ENCODE peak calls at places on chromosomes 1 and 21, in six cellular contexts. M is IMR-90, V is mesendoderm, W is H9, T is neuronal stem cell, I is mesenchymal stem cell. A is an unnamed sample.

GRCh38 chr1:185514296-185514695 is 197.3 kb upstream of the IVNS1ABP start:
- DNase-seq in M (no peak), V (no peak), W (no peak), T (no peak), I (no peak), A (no peak)

GRCh38 chr1:33030575-33030974 is 6.1 kb downstream of the AK2 start:
- DNase-seq in M (peak; percentile 50), V (no peak), W (no peak), T (no peak), I (peak; percentile 86), A (no peak)

GRCh38 chr1:5651964-5652751 is 340.1 kb downstream of the NPHP4 start:
- DNase-seq in M (no peak), V (no peak), W (no peak), T (peak; percentile 17), I (no peak), A (no peak)

GRCh38 chr1:201089621-201090020 is 22.6 kb downstream of the CACNA1S start:
- DNase-seq in M (no peak), V (no peak), W (no peak), T (peak; percentile 23), I (no peak), A (no peak)

GRCh38 chr1:33088119-33088906 is 7.4 kb downstream of the AZIN2 start:
- DNase-seq in M (peak; percentile 34), V (no peak), W (no peak), T (no peak), I (no peak), A (no peak)

GRCh38 chr1:119978018-119978505 is 81.7 kb upstream of the ADAM30 start:
- DNase-seq in M (no peak), V (no peak), W (no peak), T (no peak), I (no peak), A (no peak)

GRCh38 chr1:155812878-155813277 is 44.1 kb downstream of the GON4L start:
- DNase-seq in M (no peak), V (no peak), W (no peak), T (no peak), I (no peak), A (no peak)

GRCh38 chr1:10891081-10891480 is 94.6 kb upstream of the CASZ1 start:
- DNase-seq in M (no peak), V (no peak), W (no peak), T (no peak), I (no peak), A (peak; percentile 82)

GRCh38 chr21:42156690-42157605 is 62.0 kb upstream of the ABCG1 start:
- DNase-seq in M (no peak), V (no peak), W (no peak), T (no peak), I (no peak), A (no peak)

GRCh38 chr1:56291374-56291841 is 288.0 kb downstream of the PLPP3 start:
- DNase-seq in M (no peak), V (peak; percentile 54), W (peak; percentile 36), T (no peak), I (no peak), A (peak; percentile 49)

GRCh38 chr1:211613108-211613947 is 34.4 kb upstream of the SLC30A1 start:
- DNase-seq in M (peak; percentile 94), V (peak; percentile 71), W (no peak), T (no peak), I (peak; percentile 96), A (peak; percentile 79)

GRCh38 chr1:162755306-162755705 is 35.2 kb upstream of the HSD17B7 start:
- DNase-seq in M (no peak), V (no peak), W (no peak), T (no peak), I (no peak), A (no peak)

GRCh38 chr1:9388628-9389184 is 96.0 kb downstream of the SPSB1 start:
- DNase-seq in M (no peak), V (peak; percentile 55), W (no peak), T (no peak), I (peak; percentile 81), A (no peak)

GRCh38 chr1:36397083-36397377 is 678 bp downstream of the LSM10 start:
- DNase-seq in M (no peak), V (no peak), W (no peak), T (no peak), I (no peak), A (no peak)

GRCh38 chr1:156921053-156921529 is 659 bp downstream of the LRRC71 start:
- DNase-seq in M (no peak), V (no peak), W (no peak), T (no peak), I (no peak), A (no peak)

GRCh38 chr1:111141245-111141644 is 1.2 kb downstream of the CEPT1 start:
- DNase-seq in M (no peak), V (no peak), W (no peak), T (no peak), I (no peak), A (no peak)

GRCh38 chr1:22556391-22557104 is 6.7 kb upstream of the EPHA8 start:
- DNase-seq in M (no peak), V (peak; percentile 82), W (peak; percentile 91), T (peak; percentile 29), I (no peak), A (no peak)
- H3K4ac ChIP-seq in M (no peak overlapping the region), V (no peak overlapping the region), W (no peak overlapping the region), T (no peak overlapping the region), I (no peak overlapping the region), A (no peak overlapping the region)

DNA sequence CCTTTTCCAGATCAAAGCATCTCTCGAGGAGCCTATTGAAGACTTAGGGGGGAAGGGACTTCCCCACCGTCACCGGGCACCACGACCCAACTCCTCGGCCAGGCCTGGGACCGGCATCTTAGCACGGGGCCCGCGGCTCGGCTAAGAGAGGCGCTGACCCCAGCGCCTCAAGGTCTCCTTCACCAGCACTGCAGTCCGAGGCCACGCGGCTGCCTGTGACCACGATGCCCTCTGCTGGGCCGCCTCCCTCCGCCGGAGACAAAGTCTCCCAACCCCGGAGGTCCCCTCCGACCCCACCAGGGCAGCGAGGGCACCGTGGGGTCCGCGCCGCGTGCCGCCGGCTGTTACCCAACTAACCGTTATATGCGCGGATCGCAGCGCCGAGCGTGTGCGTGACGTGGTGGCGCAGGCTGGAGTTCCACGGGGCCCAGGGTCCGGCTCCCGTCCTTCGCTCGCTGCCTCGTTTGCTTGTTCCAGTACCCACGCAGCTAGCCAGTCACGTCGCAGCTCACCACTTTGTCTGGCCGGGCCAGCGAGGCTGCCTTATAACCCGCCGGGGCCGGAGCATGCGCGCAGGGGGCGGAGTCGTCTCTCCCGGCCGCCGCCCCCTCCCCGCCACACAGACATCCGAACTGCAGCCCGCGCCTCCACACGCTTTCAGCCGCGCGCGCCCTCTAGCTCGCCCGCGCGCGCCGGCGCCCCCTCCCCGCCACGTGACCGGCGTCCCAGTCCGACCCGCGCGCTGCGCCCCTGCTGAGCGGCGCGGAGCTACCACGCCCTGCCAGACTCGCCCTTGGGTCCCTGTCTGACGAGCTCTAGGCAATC is at the start of gene SLC16A1:
- DNase-seq in M (peak; percentile 91), V (peak; percentile 93), W (peak; percentile 87), T (peak; percentile 88), I (peak; percentile 95), A (peak; percentile 86)
- H3K4ac ChIP-seq in M (peak within 1 kb of the TSS; percentile 95), V (peak within 1 kb of the TSS; percentile 45), W (no peak within 1 kb of the TSS), T (peak within 1 kb of the TSS; percentile 84), I (peak within 1 kb of the TSS; percentile 92), A (peak within 1 kb of the TSS; percentile 14)

GRCh38 chr1:26037904-26038303 is 8.0 kb downstream of the SLC30A2 start:
- DNase-seq in M (no peak), V (no peak), W (no peak), T (no peak), I (no peak), A (no peak)

GRCh38 chr1:26035203-26035958 is 10.5 kb downstream of the SLC30A2 start:
- DNase-seq in M (peak; percentile 87), V (peak; percentile 96), W (peak; percentile 95), T (peak; percentile 93), I (peak; percentile 94), A (peak; percentile 92)

GRCh38 chr1:26036756-26037281 is 9.1 kb downstream of the SLC30A2 start:
- DNase-seq in M (no peak), V (no peak), W (no peak), T (no peak), I (no peak), A (no peak)

GRCh38 chr1:26034504-26035202 is 11.3 kb downstream of the SLC30A2 start:
- DNase-seq in M (no peak), V (no peak), W (no peak), T (peak; percentile 17), I (no peak), A (no peak)

GRCh38 chr1:26035959-26036755 is 9.8 kb downstream of the SLC30A2 start:
- DNase-seq in M (peak; percentile 53), V (peak; percentile 76), W (peak; percentile 82), T (peak; percentile 81), I (peak; percentile 76), A (peak; percentile 94)
- H3K4ac ChIP-seq in M (peak overlapping the region; percentile 50), V (no peak overlapping the region), W (no peak overlapping the region), T (no peak overlapping the region), I (peak overlapping the region; percentile 28), A (no peak overlapping the region)

GRCh38 chr1:28893403-28894102 is 20.8 kb upstream of the EPB41 start:
- DNase-seq in M (peak; percentile 12), V (peak; percentile 83), W (peak; percentile 64), T (no peak), I (peak; percentile 39), A (no peak)
- H3K4ac ChIP-seq in M (no peak overlapping the region), V (no peak overlapping the region), W (no peak overlapping the region), T (no peak overlapping the region), I (no peak overlapping the region), A (no peak overlapping the region)